ENCODE peak calls at places on chromosomes 16 and 17, in four cellular contexts. D is Caco-2, L is astrocyte of the cerebellum, K is Peyer's patch. E is an unnamed sample.
A peak's percentile ranks its signal among the peaks of the same experiment; 100 is the strongest.

GRCh38 chr17:58172369-58173071 is 5.7 kb downstream of the OR4D2 start:
- DNase-seq in D (peak; percentile 58), L (no peak), K (no peak), E (no peak)

GRCh38 chr17:40910441-40910841 is 25.4 kb upstream of the KRT20 start:
- DNase-seq in D (no peak), L (no peak), K (no peak), E (peak; percentile 82)

GRCh38 chr16:25109643-25110042 is 1.9 kb upstream of the LCMT1 start:
- DNase-seq in D (no peak), L (peak; percentile 81), K (no peak), E (peak; percentile 89)

GRCh38 chr16:56281256-56281805 is 90.0 kb downstream of the GNAO1 start:
- DNase-seq in D (peak; percentile 38), L (no peak), K (no peak), E (no peak)

GRCh38 chr16:21563676-21564075 is 35.7 kb upstream of the METTL9 start:
- DNase-seq in D (no peak), L (no peak), K (no peak), E (no peak)

GRCh38 chr17:42408076-42408475 is 15.0 kb downstream of the CAVIN1 start:
- DNase-seq in D (no peak), L (no peak), K (no peak), E (no peak)

GRCh38 chr16:19598805-19599204 is 43.3 kb downstream of the VPS35L start:
- DNase-seq in D (no peak), L (no peak), K (no peak), E (no peak)

GRCh38 chr16:75239463-75240122 is 11.8 kb downstream of the BCAR1 start:
- DNase-seq in D (no peak), L (no peak), K (no peak), E (no peak)

GRCh38 chr16:2584742-2585650 is 47.2 kb downstream of the PDPK1 start:
- DNase-seq in D (no peak), L (no peak), K (no peak), E (no peak)

GRCh38 chr16:28292731-28293588 is 635 bp downstream of the SBK1 start:
- DNase-seq in D (peak; percentile 33), L (no peak), K (no peak), E (no peak)

GRCh38 chr17:78031435-78031834 is 72.9 kb downstream of the TNRC6C start:
- DNase-seq in D (no peak), L (no peak), K (no peak), E (no peak)

GRCh38 chr16:72908362-72908838 is 139.5 kb downstream of the ZFHX3 start:
- DNase-seq in D (no peak), L (no peak), K (no peak), E (no peak)

GRCh38 chr16:73337897-73338296 is 290.0 kb upstream of the ZFHX3 start:
- DNase-seq in D (no peak), L (no peak), K (no peak), E (no peak)

GRCh38 chr17:64213995-64214507 is 49.0 kb downstream of the TEX2 start:
- DNase-seq in D (no peak), L (peak; percentile 26), K (no peak), E (no peak)

GRCh38 chr17:64212122-64212521 is 50.9 kb downstream of the TEX2 start:
- DNase-seq in D (no peak), L (no peak), K (no peak), E (peak; percentile 57)

GRCh38 chr17:64209983-64210382 is 53.1 kb downstream of the TEX2 start:
- DNase-seq in D (no peak), L (no peak), K (no peak), E (no peak)

GRCh38 chr17:64205804-64206203 is 57.3 kb downstream of the TEX2 start:
- DNase-seq in D (no peak), L (no peak), K (no peak), E (no peak)

GRCh38 chr17:64209356-64209941 is 53.6 kb downstream of the TEX2 start:
- DNase-seq in D (no peak), L (no peak), K (no peak), E (no peak)
- H3K4me3 ChIP-seq in D (no peak overlapping the region), L (no peak overlapping the region), K (no peak overlapping the region), E (no peak overlapping the region)

GRCh38 chr17:50501054-50501453 is 7.2 kb upstream of the MYCBPAP start:
- DNase-seq in D (peak; percentile 71), L (no peak), K (peak; percentile 54), E (no peak)
- TF ChIP-seq CTCF in D (peak; percentile 81), L (peak; percentile 60), K (no peak), E (peak; percentile 10)

GRCh38 chr17:17493249-17493985 is 2.8 kb downstream of the RASD1 start:
- DNase-seq in D (no peak), L (no peak), K (no peak), E (no peak)
- H3K4me3 ChIP-seq in D (no peak overlapping the region), L (no peak overlapping the region), K (no peak overlapping the region), E (no peak overlapping the region)

GRCh38 chr17:50181601-50182345 is 16.0 kb downstream of the SGCA start:
- DNase-seq in D (no peak), L (no peak), K (no peak), E (no peak)
- TF ChIP-seq CTCF in D (no peak), L (peak; percentile 10), K (no peak), E (no peak)

E was measured in AG04449.